ENCODE peak calls at places on chromosomes 4 and X, in four cellular contexts. W is stimulated activated CD4-positive, alpha-beta T cell treated with anti-CD3 and anti-CD28 coated beads, TNF-alpha, amount 100 ng/mL, for 4 hours; V is GM23248; I is NCI-H460. P is an unnamed sample.
A peak's percentile ranks its signal among the peaks of the same experiment; 100 is the strongest.

GRCh38 chr4:76969941-76970529 is 20.5 kb downstream of the SEPTIN11 start:
- DNase-seq in W (no peak), I (no peak), V (peak; percentile 46), P (no peak)

GRCh38 chrX:120559799-120560198 is 963 bp downstream of the CUL4B start:
- DNase-seq in I (no peak), W (no peak), V (peak; percentile 21), P (no peak)

GRCh38 chr4:177554966-177555574 is 112.8 kb upstream of the AGA start:
- DNase-seq in V (peak; percentile 46), I (peak; percentile 17), W (no peak), P (peak; percentile 25)

GRCh38 chr4:128379860-128380259 is 92.2 kb upstream of the PGRMC2 start:
- DNase-seq in W (no peak), I (no peak), V (peak; percentile 57), P (no peak)

GRCh38 chrX:50838820-50839600 is 25.0 kb upstream of the SHROOM4 start:
- DNase-seq in I (no peak), V (peak; percentile 20), W (no peak), P (peak; percentile 46)

GRCh38 chr4:30600246-30600645 is 119.9 kb upstream of the PCDH7 start:
- DNase-seq in W (no peak), I (no peak), V (peak; percentile 9), P (peak; percentile 10)

GRCh38 chr4:153514001-153514526 is 47.9 kb downstream of the TMEM131L start:
- DNase-seq in W (no peak), I (no peak), V (peak; percentile 89), P (peak; percentile 78)

GRCh38 chrX:19912-20571 is 261.1 kb upstream of the PLCXD1 start:
- DNase-seq in W (no peak), I (no peak), V (peak; percentile 13), P (peak; percentile 0)

GRCh38 chr4:82780398-82781231 is 18.0 kb downstream of the SCD5 start:
- DNase-seq in V (peak; percentile 45), I (no peak), W (no peak), P (peak; percentile 80)

GRCh38 chr4:26050212-26050643 is 136.2 kb downstream of the SMIM20 start:
- DNase-seq in I (no peak), W (no peak), V (no peak), P (no peak)

GRCh38 chr4:77601614-77602187 is 3.9 kb upstream of the CXCL13 start:
- DNase-seq in V (no peak), W (no peak), I (no peak), P (no peak)

GRCh38 chr4:13857397-13857796 is 229.9 kb upstream of the BOD1L1 start:
- DNase-seq in I (no peak), V (no peak), W (no peak), P (no peak)